ENCODE peak calls at places on chromosomes 16 and 17, in six cellular contexts. K, E, A, G, C and N are unnamed samples.

GRCh38 chr17:8503368-8503767 is 67.7 kb downstream of the NDEL1 start:
- DNase-seq in K (no peak), E (peak; percentile 37), A (no peak), G (no peak), C (no peak), N (no peak)

GRCh38 chr17:9644910-9645751 is at the start of gene USP43:
- DNase-seq in K (no peak), E (no peak), A (peak; percentile 94), G (peak; percentile 84), C (peak; percentile 80), N (no peak)

GRCh38 chr16:68447721-68448359 is 468 bp downstream of the SMPD3 start:
- DNase-seq in K (no peak), E (no peak), A (no peak), G (no peak), C (no peak), N (no peak)

GRCh38 chr16:54411555-54411954 is 125.0 kb upstream of the IRX3 start:
- DNase-seq in K (no peak), E (peak; percentile 31), A (peak; percentile 61), G (no peak), C (no peak), N (no peak)

GRCh38 chr16:18784917-18785623 is 5.1 kb downstream of the RPS15A start:
- DNase-seq in K (no peak), E (no peak), A (no peak), G (no peak), C (no peak), N (no peak)

GRCh38 chr16:22924492-22924891 is 110.5 kb downstream of the HS3ST2 start:
- DNase-seq in K (no peak), E (no peak), A (no peak), G (peak; percentile 75), C (no peak), N (no peak)

GRCh38 chr16:71674229-71674628 is 48.2 kb downstream of the MARVELD3 start:
- DNase-seq in K (no peak), E (no peak), A (no peak), G (no peak), C (no peak), N (no peak)

GRCh38 chr17:74282587-74283370 is 8.7 kb downstream of the DNAI2 start:
- DNase-seq in K (no peak), E (no peak), A (no peak), G (peak; percentile 23), C (no peak), N (no peak)

GRCh38 chr17:45361976-45362375 is 45.2 kb upstream of the MAP3K14 start:
- DNase-seq in K (no peak), E (no peak), A (peak; percentile 37), G (no peak), C (no peak), N (peak; percentile 62)

GRCh38 chr17:42553161-42553818 is 567 bp downstream of the HSD17B1 start:
- DNase-seq in K (no peak), E (no peak), A (peak; percentile 88), G (peak; percentile 93), C (no peak), N (no peak)

GRCh38 chr17:74990581-74991105 is 3.2 kb downstream of the CDR2L start:
- DNase-seq in K (no peak), E (no peak), A (no peak), G (no peak), C (no peak), N (no peak)

GRCh38 chr16:67169642-67170167 is 633 bp upstream of the NOL3 start:
- DNase-seq in K (no peak), E (no peak), A (peak; percentile 96), G (no peak), C (peak; percentile 38), N (no peak)

GRCh38 chr16:17439580-17439979 is 31.2 kb downstream of the XYLT1 start:
- DNase-seq in K (no peak), E (no peak), A (no peak), G (no peak), C (no peak), N (no peak)

GRCh38 chr17:45018514-45019176 is 32.8 kb downstream of the DCAKD start:
- DNase-seq in K (no peak), E (peak; percentile 37), A (peak; percentile 83), G (no peak), C (peak; percentile 41), N (no peak)

GRCh38 chr17:65154770-65155589 is 17.8 kb downstream of the RGS9 start:
- DNase-seq in K (no peak), E (no peak), A (no peak), G (peak; percentile 77), C (no peak), N (no peak)

GRCh38 chr16:64742560-64742959 is 379.3 kb downstream of the CDH11 start:
- DNase-seq in K (no peak), E (no peak), A (no peak), G (no peak), C (no peak), N (no peak)

GRCh38 chr17:80792373-80792781 is 199.3 kb upstream of the CHMP6 start:
- DNase-seq in K (no peak), E (no peak), A (peak; percentile 36), G (no peak), C (no peak), N (no peak)